ENCODE peak calls at places on chromosomes 3 and 15, in eight cellular contexts. H is hepatic stellate cell, T is AG09319, J is nephron progenitor cell, X is NCI-H69, R is RWPE1, U is HTR-8/SVneo, W is dorsolateral prefrontal cortex. F is an unnamed sample.

GRCh38 chr15:98668566-98669308 is 20.4 kb downstream of the IGF1R start:
- DNase-seq in J (no peak), W (no peak), T (no peak), U (no peak), H (no peak), X (peak), R (peak), F (no peak)

GRCh38 chr15:26757156-26757555 is 15.7 kb downstream of the GABRB3 start:
- DNase-seq in X (no peak), U (no peak), R (no peak), H (no peak), J (peak), W (no peak), T (no peak), F (no peak)

GRCh38 chr3:194312743-194313281 is 38.3 kb downstream of the CPN2 start:
- DNase-seq in X (peak), U (no peak), R (no peak), J (no peak), W (no peak), H (no peak), T (no peak), F (peak)

GRCh38 chr3:76561494-76562242 is 478.2 kb upstream of the ROBO2 start:
- DNase-seq in H (no peak), J (no peak), W (no peak), X (no peak), T (no peak), U (no peak), R (no peak), F (no peak)

GRCh38 chr3:51099794-51100542 is 285.1 kb upstream of the MANF start:
- DNase-seq in U (peak), J (peak), T (peak), H (peak), R (peak), W (no peak), X (peak), F (no peak)

GRCh38 chr3:125280966-125281365 is 68.4 kb upstream of the SLC12A8 start:
- DNase-seq in J (no peak), T (peak), R (peak), H (no peak), W (no peak), X (peak), U (no peak), F (no peak)

GRCh38 chr3:120506828-120507774 is 56.3 kb upstream of the FSTL1 start:
- DNase-seq in J (peak), R (peak), X (peak), H (peak), U (peak), T (peak), W (no peak), F (no peak)

GRCh38 chr3:45497963-45498362 is 96.6 kb upstream of the LIMD1 start:
- DNase-seq in R (no peak), T (no peak), J (no peak), X (no peak), U (no peak), H (no peak), W (no peak), F (no peak)

GRCh38 chr3:142180761-142181362 is 31.5 kb upstream of the TFDP2 start:
- DNase-seq in U (peak), J (peak), X (peak), R (peak), H (peak), T (peak), W (no peak), F (no peak)

GRCh38 chr3:175335229-175335628 is 476.1 kb downstream of the NAALADL2 start:
- DNase-seq in X (peak), W (no peak), U (no peak), T (no peak), R (no peak), J (no peak), H (peak), F (no peak)

GRCh38 chr3:129831503-129831902 is 62.0 kb downstream of the TMCC1 start:
- DNase-seq in W (no peak), H (no peak), T (no peak), X (no peak), R (no peak), U (no peak), J (no peak), F (no peak)

GRCh38 chr3:7144696-7145308 is 283.9 kb downstream of the GRM7 start:
- DNase-seq in X (peak), T (no peak), H (no peak), J (peak), R (no peak), W (no peak), U (no peak), F (no peak)

GRCh38 chr15:49852756-49853155 is 231.9 kb downstream of the DTWD1 start:
- DNase-seq in X (no peak), W (no peak), U (no peak), J (no peak), H (no peak), R (no peak), T (no peak), F (no peak)

GRCh38 chr15:64521726-64522164 is 61.4 kb downstream of the ZNF609 start:
- DNase-seq in R (peak), T (peak), X (peak), W (peak), J (no peak), H (no peak), U (peak), F (peak)

GRCh38 chr3:168123211-168124173 is 27.8 kb upstream of the GOLIM4 start:
- DNase-seq in H (no peak), W (no peak), X (peak), T (no peak), J (no peak), U (no peak), R (no peak), F (no peak)

GRCh38 chr15:90337256-90337655 is 14.8 kb upstream of the ZNF774 start:
- DNase-seq in W (no peak), U (no peak), H (no peak), J (no peak), X (no peak), R (no peak), T (no peak), F (no peak)

GRCh38 chr3:41198526-41198925 is 779 bp upstream of the CTNNB1 start:
- DNase-seq in H (no peak), R (no peak), T (no peak), W (peak), U (no peak), X (peak), J (no peak), F (no peak)

GRCh38 chr3:132545471-132545870 is 51.6 kb upstream of the ACKR4 start:
- DNase-seq in H (no peak), T (no peak), U (no peak), X (no peak), J (no peak), W (no peak), R (no peak), F (no peak)

GRCh38 chr3:140167600-140168281 is 232.8 kb downstream of the CLSTN2 start:
- DNase-seq in W (no peak), T (no peak), H (no peak), U (no peak), R (no peak), X (no peak), J (no peak), F (no peak)

F was measured in occipital lobe.